ENCODE peak calls at places on chromosomes 12 and 14, in seven cellular contexts. X, N, J, O, H, W and T are unnamed samples.

GRCh38 chr14:30928462-30928861 is 54.1 kb downstream of the COCH start:
- DNase-seq in X (no peak), N (no peak), J (no peak), O (peak; percentile 23), H (no peak), W (no peak), T (no peak)

GRCh38 chr12:113171543-113171942 is 13.7 kb downstream of the DDX54 start:
- DNase-seq in X (no peak), N (no peak), J (no peak), O (no peak), H (no peak), W (no peak), T (no peak)

GRCh38 chr12:65203376-65203775 is 34.0 kb downstream of the LEMD3 start:
- DNase-seq in X (no peak), N (no peak), J (no peak), O (no peak), H (no peak), W (no peak), T (no peak)

GRCh38 chr14:97290977-97291376 is 493.8 kb downstream of the VRK1 start:
- DNase-seq in X (no peak), N (no peak), J (no peak), O (no peak), H (no peak), W (no peak), T (no peak)

GRCh38 chr12:116922194-116922897 is 11.6 kb downstream of the FBXW8 start:
- DNase-seq in X (peak; percentile 19), N (no peak), J (no peak), O (no peak), H (no peak), W (peak; percentile 90), T (no peak)

GRCh38 chr12:34207858-34208257 is 185.6 kb downstream of the ALG10 start:
- DNase-seq in X (no peak), N (no peak), J (no peak), O (no peak), H (no peak), W (no peak), T (peak; percentile 19)

GRCh38 chr14:72801841-72802587 is 91.9 kb downstream of the DPF3 start:
- DNase-seq in X (peak; percentile 31), N (no peak), J (no peak), O (no peak), H (no peak), W (no peak), T (no peak)

GRCh38 chr14:38961136-38961535 is 141.9 kb downstream of the SEC23A start:
- DNase-seq in X (no peak), N (no peak), J (no peak), O (no peak), H (no peak), W (no peak), T (no peak)

GRCh38 chr12:102659200-102659911 is 179.0 kb upstream of the IGF1 start:
- DNase-seq in X (no peak), N (no peak), J (no peak), O (no peak), H (no peak), W (peak; percentile 7), T (no peak)

GRCh38 chr12:60760965-60761364 is 1165.1 kb downstream of the SLC16A7 start:
- DNase-seq in X (no peak), N (no peak), J (no peak), O (no peak), H (no peak), W (no peak), T (no peak)

GRCh38 chr12:108301346-108301745 is 37.8 kb downstream of the CMKLR1 start:
- DNase-seq in X (no peak), N (no peak), J (no peak), O (no peak), H (no peak), W (no peak), T (no peak)

GRCh38 chr12:107207931-107208515 is 114.7 kb upstream of the CRY1 start:
- DNase-seq in X (peak; percentile 41), N (no peak), J (no peak), O (peak; percentile 3), H (no peak), W (no peak), T (no peak)

GRCh38 chr12:68162374-68162773 is 2.8 kb upstream of the IFNG start:
- DNase-seq in X (no peak), N (no peak), J (no peak), O (no peak), H (no peak), W (no peak), T (no peak)

GRCh38 chr12:3152013-3152412 is 74.8 kb downstream of the TSPAN9 start:
- DNase-seq in X (no peak), N (no peak), J (no peak), O (peak; percentile 52), H (peak; percentile 84), W (peak; percentile 73), T (no peak)

GRCh38 chr14:50021261-50021660 is 95.1 kb downstream of the VCPKMT start:
- DNase-seq in X (no peak), N (no peak), J (no peak), O (no peak), H (no peak), W (no peak), T (no peak)

GRCh38 chr12:54384591-54385041 is at the start of gene ZNF385A:
- DNase-seq in X (no peak), N (no peak), J (no peak), O (no peak), H (no peak), W (no peak), T (no peak)

GRCh38 chr12:20403230-20403629 is 34.9 kb downstream of the PDE3A start:
- DNase-seq in X (no peak), N (no peak), J (no peak), O (no peak), H (no peak), W (no peak), T (no peak)

GRCh38 chr12:26062566-26062965 is 62.3 kb downstream of the BHLHE41 start:
- DNase-seq in X (peak; percentile 57), N (no peak), J (no peak), O (peak; percentile 77), H (no peak), W (peak; percentile 17), T (no peak)

GRCh38 chr14:82366803-82367202 is 833.1 kb upstream of the SEL1L start:
- DNase-seq in X (no peak), N (no peak), J (no peak), O (no peak), H (no peak), W (no peak), T (no peak)

GRCh38 chr12:45974883-45975282 is 15.5 kb downstream of the SCAF11 start:
- DNase-seq in X (no peak), N (no peak), J (no peak), O (no peak), H (no peak), W (no peak), T (no peak)

GRCh38 chr12:12889701-12890100 is 1.7 kb upstream of the GPRC5A start:
- DNase-seq in X (no peak), N (no peak), J (no peak), O (no peak), H (no peak), W (no peak), T (no peak)

GRCh38 chr14:71143391-71144290 is 236.4 kb downstream of the PCNX1 start:
- DNase-seq in X (peak; percentile 80), N (no peak), J (no peak), O (peak; percentile 77), H (no peak), W (peak; percentile 71), T (no peak)

GRCh38 chr12:122862872-122863701 is 27.8 kb downstream of the HIP1R start:
- DNase-seq in X (no peak), N (no peak), J (peak; percentile 85), O (no peak), H (peak; percentile 63), W (no peak), T (peak; percentile 72)

GRCh38 chr12:10358131-10358530 is 31.7 kb downstream of the KLRK1 start:
- DNase-seq in X (no peak), N (no peak), J (no peak), O (no peak), H (no peak), W (no peak), T (no peak)
- H3K4me3 ChIP-seq in X (no peak overlapping the region), N (no peak overlapping the region), J (no peak overlapping the region), O (no peak overlapping the region), H (no peak overlapping the region), W (no peak overlapping the region), T (no peak overlapping the region)

GRCh38 chr14:55781046-55781445 is 201.0 kb downstream of the KTN1 start:
- DNase-seq in X (no peak), N (no peak), J (no peak), O (no peak), H (no peak), W (no peak), T (no peak)
- H3K4me1 ChIP-seq in X (peaks cover 6% of the 10 kb centered on the region), N (peaks cover 15% of the 10 kb centered on the region), J (no peaks in the 10 kb centered on the region), O (no peaks in the 10 kb centered on the region), H (no peaks in the 10 kb centered on the region), W (no peaks in the 10 kb centered on the region), T (peaks cover 6% of the 10 kb centered on the region)

DNA sequence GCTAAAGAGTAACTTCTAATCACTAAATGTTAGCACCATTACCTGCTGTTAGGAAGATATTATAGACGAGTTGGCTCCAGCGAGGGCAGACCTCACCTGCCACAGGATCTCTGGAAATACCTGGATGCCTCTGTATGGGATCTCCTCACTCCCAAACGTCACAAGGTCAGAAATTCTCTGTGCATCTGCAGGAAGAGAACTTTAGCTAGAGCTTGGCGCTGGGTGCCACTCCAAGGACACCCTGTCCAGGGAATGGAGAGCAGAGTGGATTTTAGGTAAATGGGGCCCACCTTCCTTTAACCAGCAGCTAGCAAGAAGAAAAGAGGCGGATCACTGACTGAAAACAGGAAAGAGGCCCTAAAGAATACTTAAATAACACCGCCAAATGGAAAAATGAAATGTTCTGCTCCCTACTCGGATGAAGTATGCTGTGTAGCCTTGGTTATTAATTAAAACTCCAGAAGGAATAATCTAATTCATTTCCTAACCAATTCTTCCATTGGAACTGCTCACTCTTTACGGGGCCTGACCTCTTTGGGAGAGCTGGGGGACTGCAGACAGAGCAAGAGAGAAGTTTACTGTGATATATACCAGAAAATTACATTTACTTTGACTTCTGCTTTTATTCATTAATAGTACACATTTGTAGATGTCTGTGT is 4.2 kb upstream of the FOXG1 start:
- DNase-seq in X (no peak), N (no peak), J (no peak), O (no peak), H (no peak), W (no peak), T (no peak)
- H3K27me3 ChIP-seq in X (peaks cover 81% of the 10 kb centered on the region), N (peaks cover 58% of the 10 kb centered on the region), J (peaks cover 6% of the 10 kb centered on the region), O (peaks cover 88% of the 10 kb centered on the region), H (peaks cover 98% of the 10 kb centered on the region), W (peaks cover 89% of the 10 kb centered on the region), T (peaks cover 29% of the 10 kb centered on the region)

DNA sequence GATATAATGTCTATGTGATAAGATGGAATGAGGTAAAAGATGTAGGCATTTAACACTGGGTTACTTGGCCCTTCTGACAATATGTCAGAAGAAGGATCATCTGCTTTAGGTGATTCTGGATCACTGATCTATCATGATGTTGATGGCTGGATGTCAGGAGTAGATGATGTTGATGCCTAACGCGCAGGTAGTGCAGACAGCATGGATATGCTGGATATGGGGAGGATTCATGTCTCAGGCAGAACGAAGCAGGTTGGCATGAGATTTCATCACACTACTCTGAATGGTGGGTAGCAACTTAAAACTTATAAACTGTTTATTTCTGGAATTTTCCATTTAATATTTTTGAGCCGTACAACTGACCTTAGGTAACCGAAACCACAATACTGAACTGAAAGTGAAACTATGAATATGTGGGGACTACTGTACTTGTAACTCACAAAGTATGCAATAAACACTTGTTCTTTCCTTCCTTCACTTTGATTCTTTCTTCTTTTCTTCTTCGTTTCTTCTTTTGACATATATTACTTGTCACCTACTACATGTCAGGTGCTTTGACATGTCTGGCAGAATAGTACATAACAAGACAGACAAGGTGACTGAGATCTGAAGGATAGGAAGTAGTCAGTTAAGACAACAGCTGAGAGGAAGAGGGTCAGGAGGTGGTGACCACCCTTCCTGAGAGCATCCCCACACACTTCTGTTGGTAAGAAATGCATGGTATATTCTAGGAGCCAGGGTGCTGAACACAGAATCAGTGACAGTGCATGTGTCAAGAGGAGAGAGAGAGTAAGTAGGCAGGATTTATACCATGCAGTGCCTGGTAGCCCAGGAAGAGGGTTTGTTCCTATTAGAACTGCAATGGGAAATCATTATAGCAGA is 238.8 kb downstream of the PPFIA2 start:
- DNase-seq in X (no peak), N (no peak), J (no peak), O (no peak), H (no peak), W (no peak), T (no peak)
- H3K4me3 ChIP-seq in X (no peak overlapping the region), N (no peak overlapping the region), J (no peak overlapping the region), O (no peak overlapping the region), H (peak overlapping the region; percentile 3), W (no peak overlapping the region), T (no peak overlapping the region)